ENCODE peak calls at places on chromosomes 16 and 17, in eight cellular contexts. M, Z, U, I, Y, O, J and X are unnamed samples.

GRCh38 chr17:75764711-75765421 is at the start of gene GALK1:
- DNase-seq in M (peak; percentile 98), Z (peak; percentile 74), U (peak; percentile 67), I (peak; percentile 95), Y (peak; percentile 75), O (no peak), J (peak; percentile 53), X (peak; percentile 65)

GRCh38 chr17:48462946-48463345 is 32.9 kb upstream of the SKAP1 start:
- DNase-seq in M (no peak), Z (no peak), U (no peak), I (no peak), Y (no peak), O (no peak), J (no peak), X (no peak)

GRCh38 chr16:83937267-83937666 is 15.8 kb upstream of the OSGIN1 start:
- DNase-seq in M (no peak), Z (no peak), U (no peak), I (no peak), Y (no peak), O (no peak), J (no peak), X (no peak)

GRCh38 chr17:3695129-3695722 is 729 bp downstream of the P2RX5 start:
- DNase-seq in M (peak; percentile 71), Z (no peak), U (no peak), I (peak; percentile 68), Y (peak; percentile 44), O (no peak), J (no peak), X (no peak)

GRCh38 chr17:49821466-49821865 is 26.4 kb downstream of the TAC4 start:
- DNase-seq in M (no peak), Z (no peak), U (no peak), I (no peak), Y (no peak), O (no peak), J (no peak), X (no peak)

GRCh38 chr17:78347453-78347852 is 12.4 kb downstream of the SOCS3 start:
- DNase-seq in M (no peak), Z (no peak), U (no peak), I (no peak), Y (no peak), O (no peak), J (no peak), X (no peak)

GRCh38 chr17:28912281-28912937 is 9.5 kb upstream of the DHRS13 start:
- DNase-seq in M (no peak), Z (no peak), U (peak; percentile 32), I (no peak), Y (no peak), O (no peak), J (no peak), X (no peak)

GRCh38 chr17:44269118-44269794 is 1.3 kb upstream of the SLC4A1 start:
- DNase-seq in M (peak; percentile 47), Z (no peak), U (no peak), I (no peak), Y (no peak), O (no peak), J (no peak), X (no peak)

GRCh38 chr17:66677201-66677981 is 157.5 kb upstream of the CACNG5 start:
- DNase-seq in M (no peak), Z (no peak), U (no peak), I (peak; percentile 37), Y (peak; percentile 73), O (no peak), J (no peak), X (no peak)

GRCh38 chr16:83348991-83349390 is 458.8 kb upstream of the HSBP1 start:
- DNase-seq in M (no peak), Z (no peak), U (no peak), I (no peak), Y (peak; percentile 41), O (no peak), J (no peak), X (no peak)

GRCh38 chr17:49992933-49993422 is 2.0 kb downstream of the DLX3 start:
- DNase-seq in M (peak; percentile 31), Z (no peak), U (no peak), I (peak; percentile 74), Y (no peak), O (no peak), J (no peak), X (no peak)

GRCh38 chr17:1627219-1627986 is 1.2 kb downstream of the SLC43A2 start:
- DNase-seq in M (no peak), Z (no peak), U (peak; percentile 46), I (no peak), Y (no peak), O (no peak), J (no peak), X (no peak)

GRCh38 chr16:70454221-70455034 is at the start of gene FCSK:
- DNase-seq in M (peak; percentile 91), Z (peak; percentile 61), U (peak; percentile 84), I (no peak), Y (peak; percentile 72), O (no peak), J (peak; percentile 43), X (peak; percentile 93)

GRCh38 chr16:4200000-4200780 is 41.7 kb downstream of the SRL start:
- DNase-seq in M (peak; percentile 86), Z (peak; percentile 70), U (peak; percentile 74), I (peak; percentile 89), Y (peak; percentile 71), O (peak; percentile 26), J (peak; percentile 18), X (peak; percentile 88)

GRCh38 chr17:6427284-6427781 is 7.6 kb downstream of the AIPL1 start:
- DNase-seq in M (no peak), Z (peak; percentile 70), U (no peak), I (no peak), Y (peak; percentile 48), O (no peak), J (peak; percentile 40), X (no peak)

GRCh38 chr17:57915532-57915931 is 39.7 kb downstream of the CUEDC1 start:
- DNase-seq in M (no peak), Z (no peak), U (no peak), I (no peak), Y (no peak), O (no peak), J (no peak), X (peak; percentile 53)